ENCODE peak calls at places on chromosomes 16 and 17, in eight cellular contexts. One of them, this sample, is unnamed.

GRCh38 chr17:17215575-17215974 is 9.4 kb upstream of the PLD6 start:
- DNase-seq in ascending aorta: no peak
- DNase-seq in epithelial cell of prostate: no peak
- DNase-seq in uterus: no peak
- DNase-seq in pancreas: no peak
- DNase-seq in body of pancreas: no peak
- DNase-seq in GM23338: no peak
- DNase-seq in A549: no peak
- DNase-seq in this sample: no peak

GRCh38 chr17:61402978-61403845 is 3.6 kb downstream of the TBX2 start:
- DNase-seq in ascending aorta: no peak
- DNase-seq in body of pancreas: no peak
- DNase-seq in epithelial cell of prostate: no peak
- DNase-seq in pancreas: no peak
- DNase-seq in uterus: peak; percentile 15
- DNase-seq in GM23338: peak; percentile 75
- DNase-seq in A549: no peak
- DNase-seq in this sample: peak; percentile 90

GRCh38 chr16:51017969-51018368 is 133.1 kb downstream of the SALL1 start:
- DNase-seq in body of pancreas: no peak
- DNase-seq in ascending aorta: no peak
- DNase-seq in epithelial cell of prostate: no peak
- DNase-seq in pancreas: no peak
- DNase-seq in A549: no peak
- DNase-seq in uterus: no peak
- DNase-seq in GM23338: no peak
- DNase-seq in this sample: no peak

GRCh38 chr17:50210249-50211225 is 9.1 kb upstream of the COL1A1 start:
- DNase-seq in GM23338: peak; percentile 72
- DNase-seq in A549: peak; percentile 85
- DNase-seq in pancreas: peak; percentile 28
- DNase-seq in body of pancreas: peak; percentile 44
- DNase-seq in uterus: peak; percentile 95
- DNase-seq in ascending aorta: no peak
- DNase-seq in epithelial cell of prostate: no peak
- DNase-seq in this sample: peak; percentile 90

GRCh38 chr17:80365983-80366382 is 49.0 kb upstream of the ENDOV start:
- DNase-seq in GM23338: no peak
- DNase-seq in A549: no peak
- DNase-seq in uterus: no peak
- DNase-seq in body of pancreas: no peak
- DNase-seq in ascending aorta: no peak
- DNase-seq in epithelial cell of prostate: no peak
- DNase-seq in pancreas: no peak
- DNase-seq in this sample: no peak

GRCh38 chr17:79749156-79749815 is 18.5 kb downstream of the ENPP7 start:
- DNase-seq in ascending aorta: no peak
- DNase-seq in epithelial cell of prostate: no peak
- DNase-seq in pancreas: no peak
- DNase-seq in GM23338: no peak
- DNase-seq in body of pancreas: no peak
- DNase-seq in uterus: no peak
- DNase-seq in A549: no peak
- DNase-seq in this sample: no peak

GRCh38 chr17:61196302-61196704 is 203.3 kb upstream of the TBX2 start:
- DNase-seq in GM23338: no peak
- DNase-seq in ascending aorta: no peak
- DNase-seq in pancreas: no peak
- DNase-seq in uterus: no peak
- DNase-seq in body of pancreas: no peak
- DNase-seq in A549: no peak
- DNase-seq in epithelial cell of prostate: no peak
- DNase-seq in this sample: peak; percentile 99

GRCh38 chr16:62548095-62548494 is 511.9 kb upstream of the CDH8 start:
- DNase-seq in A549: no peak
- DNase-seq in ascending aorta: no peak
- DNase-seq in body of pancreas: no peak
- DNase-seq in GM23338: peak; percentile 17
- DNase-seq in epithelial cell of prostate: no peak
- DNase-seq in pancreas: no peak
- DNase-seq in uterus: no peak
- DNase-seq in this sample: no peak

GRCh38 chr16:3652373-3653037 is 2.0 kb upstream of the DNASE1 start:
- DNase-seq in pancreas: no peak
- DNase-seq in GM23338: no peak
- DNase-seq in epithelial cell of prostate: no peak
- DNase-seq in A549: no peak
- DNase-seq in uterus: no peak
- DNase-seq in body of pancreas: no peak
- DNase-seq in ascending aorta: no peak
- DNase-seq in this sample: no peak

GRCh38 chr17:44398692-44399691 is 9.5 kb upstream of the ITGA2B start:
- DNase-seq in A549: no peak
- DNase-seq in uterus: no peak
- DNase-seq in epithelial cell of prostate: no peak
- DNase-seq in ascending aorta: no peak
- DNase-seq in body of pancreas: no peak
- DNase-seq in pancreas: no peak
- DNase-seq in GM23338: no peak
- DNase-seq in this sample: no peak

GRCh38 chr16:53945996-53946395 is 242.0 kb downstream of the FTO start:
- DNase-seq in uterus: no peak
- DNase-seq in epithelial cell of prostate: no peak
- DNase-seq in ascending aorta: no peak
- DNase-seq in body of pancreas: no peak
- DNase-seq in GM23338: peak; percentile 67
- DNase-seq in A549: peak; percentile 6
- DNase-seq in pancreas: peak; percentile 6
- DNase-seq in this sample: peak; percentile 16

GRCh38 chr17:36703860-36704266 is 102.5 kb downstream of the MRM1 start:
- DNase-seq in A549: peak; percentile 51
- DNase-seq in uterus: no peak
- DNase-seq in body of pancreas: peak; percentile 22
- DNase-seq in epithelial cell of prostate: no peak
- DNase-seq in ascending aorta: no peak
- DNase-seq in GM23338: peak; percentile 94
- DNase-seq in pancreas: peak; percentile 17
- DNase-seq in this sample: peak; percentile 59

GRCh38 chr17:62597920-62598319 is 29.6 kb upstream of the MRC2 start:
- DNase-seq in pancreas: no peak
- DNase-seq in GM23338: no peak
- DNase-seq in body of pancreas: no peak
- DNase-seq in A549: no peak
- DNase-seq in epithelial cell of prostate: no peak
- DNase-seq in ascending aorta: no peak
- DNase-seq in uterus: peak; percentile 49
- DNase-seq in this sample: no peak

GRCh38 chr17:35568561-35568960 is 7.9 kb upstream of the SLFN14 start:
- DNase-seq in body of pancreas: no peak
- DNase-seq in A549: peak; percentile 60
- DNase-seq in ascending aorta: no peak
- DNase-seq in epithelial cell of prostate: no peak
- DNase-seq in uterus: no peak
- DNase-seq in pancreas: no peak
- DNase-seq in GM23338: peak; percentile 42
- DNase-seq in this sample: peak; percentile 17

GRCh38 chr16:83802135-83802534 is 5.6 kb upstream of the HSBP1 start:
- DNase-seq in pancreas: no peak
- DNase-seq in A549: no peak
- DNase-seq in epithelial cell of prostate: peak; percentile 78
- DNase-seq in body of pancreas: no peak
- DNase-seq in ascending aorta: no peak
- DNase-seq in GM23338: peak; percentile 80
- DNase-seq in uterus: no peak
- DNase-seq in this sample: no peak

GRCh38 chr16:84178892-84179611 is 7.8 kb downstream of the TAF1C start:
- DNase-seq in ascending aorta: no peak
- DNase-seq in GM23338: no peak
- DNase-seq in epithelial cell of prostate: no peak
- DNase-seq in A549: no peak
- DNase-seq in uterus: no peak
- DNase-seq in pancreas: no peak
- DNase-seq in body of pancreas: no peak
- DNase-seq in this sample: no peak

GRCh38 chr16:84090212-84090611 is 26.5 kb downstream of the MBTPS1 start:
- DNase-seq in GM23338: no peak
- DNase-seq in pancreas: no peak
- DNase-seq in body of pancreas: no peak
- DNase-seq in A549: no peak
- DNase-seq in uterus: no peak
- DNase-seq in ascending aorta: no peak
- DNase-seq in epithelial cell of prostate: no peak
- DNase-seq in this sample: no peak

GRCh38 chr17:72360386-72360940 is 239.6 kb downstream of the SOX9 start:
- DNase-seq in uterus: no peak
- DNase-seq in pancreas: no peak
- DNase-seq in body of pancreas: no peak
- DNase-seq in GM23338: no peak
- DNase-seq in A549: no peak
- DNase-seq in epithelial cell of prostate: no peak
- DNase-seq in ascending aorta: no peak
- DNase-seq in this sample: no peak

GRCh38 chr16:80852261-80852872 is 48.0 kb upstream of the CDYL2 start:
- DNase-seq in pancreas: no peak
- DNase-seq in body of pancreas: no peak
- DNase-seq in GM23338: peak; percentile 78
- DNase-seq in epithelial cell of prostate: no peak
- DNase-seq in ascending aorta: no peak
- DNase-seq in uterus: no peak
- DNase-seq in A549: peak; percentile 28
- DNase-seq in this sample: peak; percentile 3

GRCh38 chr17:82820278-82821251 is 19.3 kb downstream of the ZNF750 start:
- DNase-seq in A549: no peak
- DNase-seq in GM23338: peak; percentile 62
- DNase-seq in uterus: no peak
- DNase-seq in ascending aorta: no peak
- DNase-seq in epithelial cell of prostate: no peak
- DNase-seq in pancreas: no peak
- DNase-seq in body of pancreas: no peak
- DNase-seq in this sample: no peak
- H3K27ac ChIP-seq in A549: no peak overlapping the region
- H3K27ac ChIP-seq in GM23338: no peak overlapping the region
- H3K27ac ChIP-seq in uterus: no peak overlapping the region
- H3K27ac ChIP-seq in ascending aorta: no peak overlapping the region
- H3K27ac ChIP-seq in epithelial cell of prostate: no peak overlapping the region
- H3K27ac ChIP-seq in pancreas: no peak overlapping the region
- H3K27ac ChIP-seq in body of pancreas: no peak overlapping the region
- H3K27ac ChIP-seq in this sample: no peak overlapping the region

GRCh38 chr17:66367112-66367511 is 64.7 kb downstream of the PRKCA start:
- DNase-seq in pancreas: no peak
- DNase-seq in uterus: no peak
- DNase-seq in ascending aorta: no peak
- DNase-seq in epithelial cell of prostate: no peak
- DNase-seq in GM23338: no peak
- DNase-seq in body of pancreas: peak; percentile 30
- DNase-seq in A549: no peak
- DNase-seq in this sample: no peak

GRCh38 chr17:66365903-66366302 is 63.5 kb downstream of the PRKCA start:
- DNase-seq in epithelial cell of prostate: no peak
- DNase-seq in pancreas: no peak
- DNase-seq in uterus: no peak
- DNase-seq in GM23338: no peak
- DNase-seq in ascending aorta: no peak
- DNase-seq in A549: no peak
- DNase-seq in body of pancreas: no peak
- DNase-seq in this sample: no peak

GRCh38 chr17:66369830-66370229 is 67.4 kb downstream of the PRKCA start:
- DNase-seq in pancreas: no peak
- DNase-seq in body of pancreas: no peak
- DNase-seq in uterus: no peak
- DNase-seq in A549: no peak
- DNase-seq in ascending aorta: no peak
- DNase-seq in GM23338: no peak
- DNase-seq in epithelial cell of prostate: no peak
- DNase-seq in this sample: no peak

GRCh38 chr17:66365204-66365524 is 62.8 kb downstream of the PRKCA start:
- DNase-seq in A549: no peak
- DNase-seq in GM23338: no peak
- DNase-seq in ascending aorta: no peak
- DNase-seq in body of pancreas: no peak
- DNase-seq in epithelial cell of prostate: no peak
- DNase-seq in pancreas: no peak
- DNase-seq in uterus: no peak
- DNase-seq in this sample: no peak

DNA sequence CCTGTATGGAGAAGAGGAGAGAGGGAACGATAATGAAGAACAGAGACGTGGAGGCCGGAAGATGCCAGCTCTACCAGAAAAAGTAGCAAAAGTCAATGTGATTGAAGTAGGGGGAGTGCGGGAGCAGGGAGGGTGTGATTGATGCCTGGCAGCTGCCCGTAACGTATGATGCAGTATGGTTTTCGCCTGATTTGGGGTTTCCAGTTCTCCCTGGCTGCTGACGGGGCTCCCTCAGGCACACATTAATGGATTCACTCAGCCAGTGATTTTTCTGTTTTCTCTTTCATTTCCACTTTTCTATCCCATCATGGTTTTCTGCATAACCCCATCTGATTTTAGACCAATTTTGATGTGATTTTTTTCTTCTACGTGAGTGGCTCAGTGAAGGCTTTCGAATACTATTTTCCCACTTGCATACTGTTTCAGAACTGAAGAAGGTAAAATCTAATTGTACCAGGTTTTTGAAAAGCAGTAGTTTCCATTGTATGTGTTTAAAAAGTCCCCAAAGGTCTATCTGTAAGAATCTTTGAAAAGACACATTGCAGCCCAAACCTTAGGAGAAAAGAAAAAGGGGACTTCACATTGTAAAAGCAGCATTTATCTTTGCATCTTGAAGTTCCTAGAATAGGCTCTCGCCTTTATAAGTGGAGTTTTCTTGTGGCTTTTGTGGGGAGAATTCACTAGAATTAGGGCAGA is 62.2 kb downstream of the PRKCA start:
- DNase-seq in epithelial cell of prostate: no peak
- DNase-seq in pancreas: no peak
- DNase-seq in GM23338: no peak
- DNase-seq in body of pancreas: no peak
- DNase-seq in ascending aorta: no peak
- DNase-seq in A549: no peak
- DNase-seq in uterus: no peak
- DNase-seq in this sample: no peak
- H3K27ac ChIP-seq in epithelial cell of prostate: no peak overlapping the region
- H3K27ac ChIP-seq in pancreas: no peak overlapping the region
- H3K27ac ChIP-seq in GM23338: peak overlapping the region; percentile 15
- H3K27ac ChIP-seq in body of pancreas: no peak overlapping the region
- H3K27ac ChIP-seq in ascending aorta: no peak overlapping the region
- H3K27ac ChIP-seq in A549: no peak overlapping the region
- H3K27ac ChIP-seq in uterus: no peak overlapping the region
- H3K27ac ChIP-seq in this sample: no peak overlapping the region

GRCh38 chr17:65535777-65536572 is 25.5 kb downstream of the AXIN2 start:
- DNase-seq in uterus: no peak
- DNase-seq in GM23338: no peak
- DNase-seq in body of pancreas: no peak
- DNase-seq in A549: no peak
- DNase-seq in epithelial cell of prostate: no peak
- DNase-seq in pancreas: no peak
- DNase-seq in ascending aorta: no peak
- DNase-seq in this sample: no peak
- H3K27ac ChIP-seq in uterus: peak overlapping the region; percentile 36
- H3K27ac ChIP-seq in GM23338: no peak overlapping the region
- H3K27ac ChIP-seq in body of pancreas: no peak overlapping the region
- H3K27ac ChIP-seq in A549: no peak overlapping the region
- H3K27ac ChIP-seq in epithelial cell of prostate: no peak overlapping the region
- H3K27ac ChIP-seq in pancreas: no peak overlapping the region
- H3K27ac ChIP-seq in ascending aorta: peak overlapping the region; percentile 70
- H3K27ac ChIP-seq in this sample: no peak overlapping the region

GRCh38 chr16:87132361-87133014 is 184.7 kb downstream of the C16orf95 start:
- DNase-seq in uterus: no peak
- DNase-seq in body of pancreas: no peak
- DNase-seq in GM23338: no peak
- DNase-seq in pancreas: no peak
- DNase-seq in A549: no peak
- DNase-seq in ascending aorta: no peak
- DNase-seq in epithelial cell of prostate: no peak
- DNase-seq in this sample: peak; percentile 67
- H3K27ac ChIP-seq in uterus: no peak overlapping the region
- H3K27ac ChIP-seq in body of pancreas: no peak overlapping the region
- H3K27ac ChIP-seq in GM23338: no peak overlapping the region
- H3K27ac ChIP-seq in pancreas: no peak overlapping the region
- H3K27ac ChIP-seq in A549: no peak overlapping the region
- H3K27ac ChIP-seq in ascending aorta: no peak overlapping the region
- H3K27ac ChIP-seq in epithelial cell of prostate: no peak overlapping the region
- H3K27ac ChIP-seq in this sample: no peak overlapping the region